ENCODE peak calls at places on chromosomes 6 and 20, in eight cellular contexts. J, Z, Y, P, F, A, V and W are unnamed samples.

GRCh38 chr6:10613693-10614092 is 80.7 kb downstream of the C6orf52 start:
- DNase-seq in Z (no peak), J (no peak), F (no peak), Y (no peak), P (no peak), V (no peak), A (no peak), W (no peak)

GRCh38 chr6:43246301-43247114 is 3.2 kb downstream of the TTBK1 start:
- DNase-seq in J (peak), Z (no peak), F (peak), V (no peak), A (peak), Y (no peak), P (peak), W (no peak)

GRCh38 chr6:126064257-126064993 is 78.1 kb downstream of the TRMT11 start:
- DNase-seq in V (no peak), P (no peak), A (no peak), J (no peak), Z (no peak), Y (no peak), F (no peak), W (no peak)

GRCh38 chr20:61437280-61438206 is 185.5 kb downstream of the CDH4 start:
- DNase-seq in F (no peak), J (no peak), A (no peak), Y (no peak), P (no peak), V (no peak), Z (peak), W (no peak)

GRCh38 chr6:146209942-146210341 is 181.1 kb downstream of the GRM1 start:
- DNase-seq in Z (no peak), Y (no peak), F (no peak), A (no peak), P (no peak), V (no peak), J (no peak), W (no peak)

GRCh38 chr6:115838763-115839401 is 221.8 kb downstream of the FRK start:
- DNase-seq in J (no peak), F (no peak), Z (peak), V (no peak), A (no peak), Y (no peak), P (no peak), W (no peak)

GRCh38 chr6:63640062-63640461 is 4.5 kb downstream of the PHF3 start:
- DNase-seq in F (no peak), J (no peak), Y (no peak), Z (no peak), P (no peak), A (no peak), V (peak), W (no peak)

GRCh38 chr20:3046677-3047462 is 1.0 kb downstream of the MRPS26 start:
- DNase-seq in Z (peak), F (no peak), P (no peak), V (no peak), Y (no peak), J (no peak), A (no peak), W (no peak)

GRCh38 chr6:93580441-93580840 is 161.1 kb upstream of the EPHA7 start:
- DNase-seq in J (no peak), A (no peak), Y (no peak), P (no peak), F (no peak), V (no peak), Z (no peak), W (no peak)

GRCh38 chr20:62178316-62179161 is 4.3 kb upstream of the MTG2 start:
- DNase-seq in Z (no peak), A (no peak), P (no peak), Y (no peak), F (no peak), J (no peak), V (no peak), W (no peak)

GRCh38 chr20:62886709-62887058 is 25.1 kb upstream of the TCFL5 start:
- DNase-seq in Z (no peak), A (no peak), P (no peak), V (no peak), J (no peak), Y (no peak), F (no peak), W (no peak)

GRCh38 chr20:20551409-20551808 is 161.0 kb downstream of the RALGAPA2 start:
- DNase-seq in J (no peak), A (no peak), V (no peak), Y (no peak), P (no peak), Z (no peak), F (no peak), W (no peak)